ENCODE peak calls at places on chromosomes 7 and 10, in nine cellular contexts. G is skeletal muscle cell; F is stimulated activated CD8-positive, alpha-beta memory T cell treated with anti-CD3 and anti-CD28 coated beads, Interleukin-7, amount 100 ng/mL, for 1 hour; V is frontal cortex; Q is hippocampal formation; D is RPMI8226; S is iPS DF 6.9; J is NCI-H510A treated with DMSO at 0.1 percent for 48 hours; P is lung microvascular endothelial cell. W is an unnamed sample.

GRCh38 chr7:92769844-92770243 is 66.5 kb downstream of the CDK6 start:
- DNase-seq in G (no peak), F (no peak), V (no peak), Q (no peak), D (no peak), S (no peak), J (no peak), P (no peak), W (no peak)

GRCh38 chr10:28130267-28130666 is 131.4 kb upstream of the ODAD2 start:
- DNase-seq in G (peak; percentile 13), F (no peak), V (no peak), Q (no peak), D (no peak), S (no peak), J (no peak), P (peak; percentile 56), W (no peak)

GRCh38 chr7:107564553-107565298 is 955 bp downstream of the DUS4L start:
- DNase-seq in G (peak; percentile 54), F (no peak), V (no peak), Q (no peak), D (peak; percentile 30), S (no peak), J (no peak), P (no peak), W (no peak)

GRCh38 chr10:71857934-71858890 is 7.2 kb upstream of the PSAP start:
- DNase-seq in G (no peak), F (no peak), V (no peak), Q (no peak), D (no peak), S (no peak), J (no peak), P (no peak), W (no peak)

GRCh38 chr10:131658476-131659110 is 242.2 kb upstream of the PPP2R2D start:
- DNase-seq in G (no peak), F (no peak), V (no peak), Q (no peak), D (no peak), S (no peak), J (no peak), P (no peak), W (no peak)

GRCh38 chr7:97269741-97270140 is 152.2 kb downstream of the SDHAF3 start:
- DNase-seq in G (peak; percentile 56), F (no peak), V (no peak), Q (no peak), D (no peak), S (no peak), J (no peak), P (peak; percentile 24), W (no peak)

GRCh38 chr10:59839576-59839975 is 66.8 kb downstream of the CCDC6 start:
- DNase-seq in G (no peak), F (no peak), V (no peak), Q (no peak), D (no peak), S (no peak), J (no peak), P (no peak), W (no peak)

GRCh38 chr10:98589691-98590090 is 143.0 kb upstream of the HPS1 start:
- DNase-seq in G (no peak), F (no peak), V (no peak), Q (no peak), D (no peak), S (no peak), J (no peak), P (no peak), W (no peak)

GRCh38 chr10:91652364-91652763 is 19.5 kb upstream of the PPP1R3C start:
- DNase-seq in G (peak; percentile 95), F (no peak), V (no peak), Q (no peak), D (no peak), S (no peak), J (no peak), P (peak; percentile 5), W (no peak)

GRCh38 chr7:81294897-81295515 is 376.2 kb upstream of the SEMA3C start:
- DNase-seq in G (peak; percentile 23), F (no peak), V (no peak), Q (no peak), D (no peak), S (no peak), J (no peak), P (no peak), W (no peak)

GRCh38 chr10:29130190-29130673 is 158.6 kb upstream of the LYZL1 start:
- DNase-seq in G (no peak), F (no peak), V (no peak), Q (no peak), D (peak; percentile 17), S (no peak), J (peak; percentile 40), P (peak; percentile 50), W (peak; percentile 20)

GRCh38 chr7:44990520-44991023 is 9.4 kb upstream of the CCM2 start:
- DNase-seq in G (no peak), F (no peak), V (no peak), Q (no peak), D (no peak), S (no peak), J (peak; percentile 15), P (peak; percentile 36), W (no peak)

GRCh38 chr10:112314822-112315474 is 31.7 kb downstream of the TECTB start:
- DNase-seq in G (peak; percentile 34), F (peak; percentile 45), V (peak; percentile 27), Q (peak; percentile 74), D (peak; percentile 76), S (peak; percentile 45), J (peak; percentile 69), P (peak; percentile 89), W (peak; percentile 71)

GRCh38 chr7:36473454-36474282 is 84.0 kb downstream of the ANLN start:
- DNase-seq in G (no peak), F (no peak), V (no peak), Q (peak; percentile 10), D (peak; percentile 56), S (no peak), J (peak; percentile 67), P (peak; percentile 53), W (peak; percentile 45)

GRCh38 chr7:12674861-12675260 is 12.6 kb upstream of the ARL4A start:
- DNase-seq in G (peak; percentile 31), F (no peak), V (no peak), Q (no peak), D (peak; percentile 73), S (peak; percentile 71), J (no peak), P (peak; percentile 76), W (no peak)

W was measured in progenitor cell of endocrine pancreas.